ENCODE peak calls at places on chromosomes 2 and 18, in nine cellular contexts. T, X, A, B, M, Q, R, U and D are unnamed samples.
A peak's percentile ranks its signal among the peaks of the same experiment; 100 is the strongest.

GRCh38 chr18:46392576-46392975 is 264.4 kb downstream of the LOXHD1 start:
- DNase-seq in U (no peak), T (no peak), M (no peak), A (no peak), Q (no peak), X (no peak), R (no peak), B (no peak), D (no peak)

GRCh38 chr2:120984046-120984445 is 248.4 kb downstream of the GLI2 start:
- DNase-seq in X (no peak), T (no peak), R (no peak), B (no peak), A (peak; percentile 35), U (no peak), M (no peak), Q (no peak), D (no peak)

GRCh38 chr2:200376422-200377142 is 70.1 kb downstream of the SPATS2L start:
- DNase-seq in U (no peak), R (peak; percentile 58), M (no peak), B (peak; percentile 51), T (peak; percentile 52), X (peak; percentile 89), Q (peak; percentile 43), A (no peak), D (no peak)

GRCh38 chr2:2123259-2123658 is 207.8 kb downstream of the MYT1L start:
- DNase-seq in Q (no peak), M (no peak), X (no peak), U (no peak), T (no peak), R (no peak), A (no peak), B (no peak), D (no peak)

GRCh38 chr18:51191139-51191717 is 6.3 kb downstream of the MEX3C start:
- DNase-seq in M (no peak), A (no peak), X (no peak), T (no peak), B (peak; percentile 41), U (no peak), Q (peak; percentile 9), R (no peak), D (peak; percentile 52)

GRCh38 chr2:201580486-201580885 is 62.8 kb downstream of the TMEM237 start:
- DNase-seq in A (no peak), M (no peak), T (peak; percentile 81), U (no peak), B (no peak), R (no peak), Q (no peak), X (peak; percentile 11), D (no peak)

GRCh38 chr2:216666461-216667233 is 28.7 kb downstream of the IGFBP5 start:
- DNase-seq in Q (peak; percentile 60), M (peak; percentile 73), X (peak; percentile 74), R (peak; percentile 52), U (peak; percentile 59), B (peak; percentile 75), A (no peak), T (no peak), D (peak; percentile 66)

GRCh38 chr18:43866696-43867095 is 589.4 kb upstream of the SYT4 start:
- DNase-seq in X (no peak), Q (no peak), T (no peak), A (no peak), R (no peak), B (no peak), M (no peak), U (no peak), D (no peak)

GRCh38 chr2:69789762-69790600 is 39.5 kb upstream of the GMCL1 start:
- DNase-seq in Q (no peak), X (no peak), A (no peak), R (no peak), T (no peak), U (no peak), M (no peak), B (no peak), D (no peak)

GRCh38 chr2:98823196-98824166 is 92.5 kb upstream of the MGAT4A start:
- DNase-seq in B (no peak), U (no peak), A (no peak), Q (no peak), R (no peak), T (no peak), M (peak; percentile 27), X (no peak), D (no peak)

DNA sequence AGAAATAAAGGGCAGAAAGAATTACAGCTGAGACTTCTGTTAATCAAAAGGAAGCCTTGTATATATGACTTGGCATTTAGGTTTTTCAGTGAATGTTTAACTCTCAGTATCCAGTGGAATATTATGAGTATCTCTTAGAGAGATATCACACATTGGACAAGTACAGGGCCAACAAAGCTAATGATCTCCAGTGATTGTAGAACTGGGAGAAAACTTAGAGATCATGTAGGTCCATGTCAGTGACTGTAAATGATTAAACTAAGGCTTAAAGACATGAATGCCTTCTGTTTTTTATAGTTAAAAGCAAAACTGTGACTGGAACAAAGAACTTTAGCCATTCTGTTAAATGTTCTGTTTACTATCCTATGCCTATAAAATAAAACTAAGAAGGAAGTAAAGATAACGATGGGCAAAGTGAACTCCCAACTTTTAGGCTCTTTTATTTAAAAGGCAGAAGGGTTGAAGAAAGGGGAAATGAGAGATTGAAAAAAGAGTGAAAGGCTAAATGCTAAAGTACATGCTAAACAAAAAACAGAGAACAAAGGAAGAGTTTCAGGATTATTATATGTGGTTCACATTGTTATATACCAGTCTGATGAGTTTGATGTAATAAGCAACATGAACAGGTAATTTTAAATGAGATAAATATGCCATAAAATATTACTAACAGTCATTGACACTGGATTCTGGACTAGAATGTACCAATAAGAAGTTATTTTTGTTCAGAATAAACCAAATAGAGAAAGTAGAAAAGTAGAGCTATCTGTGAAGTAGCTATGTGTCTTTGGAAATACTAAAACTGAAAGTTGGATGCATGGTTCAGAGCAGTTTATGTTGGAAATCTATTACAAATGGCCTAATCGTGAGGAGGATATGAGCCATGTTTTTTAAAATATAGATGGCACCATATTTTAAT is 37.1 kb upstream of the TNFRSF11A start:
- DNase-seq in A (no peak), X (no peak), T (no peak), M (no peak), U (no peak), Q (no peak), R (no peak), B (no peak), D (no peak)
- H3K4me3 ChIP-seq in A (no peak overlapping the region), X (no peak overlapping the region), T (no peak overlapping the region), M (no peak overlapping the region), U (no peak overlapping the region), Q (no peak overlapping the region), R (no peak overlapping the region), B (no peak overlapping the region), D (no peak overlapping the region)

GRCh38 chr18:67516432-67517223 is at the start of gene DSEL:
- DNase-seq in R (peak; percentile 98), B (peak; percentile 85), T (peak; percentile 71), M (peak; percentile 98), Q (peak; percentile 94), X (peak; percentile 94), A (peak; percentile 99), U (peak; percentile 98), D (peak; percentile 67)

GRCh38 chr18:67515987-67516431 is 511 bp downstream of the DSEL start:
- DNase-seq in U (peak; percentile 82), B (peak; percentile 66), M (peak; percentile 96), Q (peak; percentile 43), A (peak; percentile 94), X (peak; percentile 84), T (peak; percentile 54), R (peak; percentile 78), D (peak; percentile 11)

GRCh38 chr18:67513285-67513684 is 3.2 kb downstream of the DSEL start:
- DNase-seq in Q (no peak), B (no peak), U (no peak), R (no peak), X (peak; percentile 2), T (no peak), M (no peak), A (no peak), D (no peak)

GRCh38 chr18:67514465-67514864 is 2.1 kb downstream of the DSEL start:
- DNase-seq in M (no peak), R (no peak), T (no peak), U (no peak), X (no peak), A (no peak), B (no peak), Q (no peak), D (no peak)

DNA sequence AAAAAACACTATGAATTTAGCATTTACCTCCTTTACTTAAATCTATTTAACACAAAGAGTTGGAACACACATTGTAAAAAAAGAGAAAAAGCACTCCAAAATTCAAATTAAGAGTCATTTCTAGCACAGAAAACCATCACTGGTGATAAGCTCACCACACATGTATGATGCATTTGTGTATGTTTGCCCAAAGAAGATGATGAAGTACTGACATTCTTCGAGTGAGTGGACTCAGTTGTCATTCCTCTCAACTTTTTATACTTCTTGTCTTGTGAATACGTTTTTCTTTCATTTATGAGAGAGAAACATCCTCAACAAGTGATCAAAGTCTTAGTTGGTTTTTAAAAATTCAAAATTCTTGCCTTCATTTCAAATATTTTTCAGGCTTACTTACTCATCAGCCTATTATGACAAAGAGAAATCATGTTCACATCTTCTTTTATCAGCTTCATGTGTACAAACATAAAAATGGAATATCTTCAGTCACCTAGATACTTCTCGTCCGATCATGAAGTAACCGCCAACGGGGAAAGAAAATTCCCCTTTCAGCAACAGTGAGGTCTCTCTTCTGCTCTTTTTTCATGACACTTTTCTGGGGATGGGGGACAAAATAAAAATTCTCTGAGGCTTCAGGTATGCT is 1.5 kb downstream of the DSEL start:
- DNase-seq in T (no peak), X (peak; percentile 7), B (no peak), A (no peak), Q (no peak), R (no peak), M (no peak), U (no peak), D (no peak)
- H3K4me3 ChIP-seq in T (peak overlapping the region; percentile 90), X (no peak overlapping the region), B (no peak overlapping the region), A (peak overlapping the region; percentile 63), Q (no peak overlapping the region), R (peak overlapping the region; percentile 93), M (no peak overlapping the region), U (peak overlapping the region; percentile 84), D (no peak overlapping the region)

GRCh38 chr2:129483366-129483765 is 496.1 kb upstream of the RAB6C start:
- DNase-seq in M (no peak), X (no peak), T (no peak), R (no peak), U (no peak), A (no peak), B (no peak), Q (no peak), D (no peak)
- H3K4me3 ChIP-seq in M (no peak overlapping the region), X (no peak overlapping the region), T (no peak overlapping the region), R (no peak overlapping the region), U (no peak overlapping the region), A (no peak overlapping the region), B (no peak overlapping the region), Q (no peak overlapping the region), D (no peak overlapping the region)

GRCh38 chr2:43995733-43996533 is at the start of gene LRPPRC:
- DNase-seq in R (peak; percentile 93), Q (peak; percentile 94), B (peak; percentile 97), A (peak; percentile 98), U (peak; percentile 94), X (peak; percentile 95), M (peak; percentile 94), T (peak; percentile 91), D (peak; percentile 91)

GRCh38 chr2:43989549-43989948 is 6.2 kb downstream of the LRPPRC start:
- DNase-seq in X (no peak), T (no peak), R (no peak), B (no peak), U (no peak), M (no peak), A (no peak), Q (no peak), D (no peak)

GRCh38 chr2:43998263-43998662 is 2.5 kb upstream of the LRPPRC start:
- DNase-seq in B (no peak), M (no peak), R (no peak), Q (no peak), X (no peak), T (no peak), A (no peak), U (no peak), D (no peak)

GRCh38 chr2:43993437-43993836 is 2.4 kb downstream of the LRPPRC start:
- DNase-seq in Q (no peak), T (no peak), U (no peak), B (no peak), A (no peak), M (no peak), R (no peak), X (no peak), D (no peak)
- H3K4me3 ChIP-seq in Q (no peak overlapping the region), T (no peak overlapping the region), U (no peak overlapping the region), B (no peak overlapping the region), A (no peak overlapping the region), M (no peak overlapping the region), R (no peak overlapping the region), X (no peak overlapping the region), D (no peak overlapping the region)